ENCODE peak calls at places on chromosomes 2 and 18, in four cellular contexts. T, N, X and B are unnamed samples.

GRCh38 chr18:46148810-46149209 is 44.6 kb downstream of the HAUS1 start:
- DNase-seq in N (peak; percentile 68), T (no peak), X (peak; percentile 68), B (no peak)

GRCh38 chr18:57961876-57962505 is 82.0 kb upstream of the NEDD4L start:
- DNase-seq in N (no peak), X (no peak), T (no peak), B (no peak)

GRCh38 chr2:135820003-135820618 is 16.9 kb downstream of the LCT start:
- DNase-seq in X (peak; percentile 21), N (no peak), T (no peak), B (no peak)

GRCh38 chr2:201709747-201710146 is 11.3 kb upstream of the MPP4 start:
- DNase-seq in N (no peak), X (peak; percentile 21), T (no peak), B (no peak)

GRCh38 chr18:11859903-11860407 is 8.7 kb downstream of the CHMP1B start:
- DNase-seq in N (peak; percentile 67), T (peak; percentile 48), X (peak; percentile 52), B (no peak)

GRCh38 chr2:60267122-60267521 is 286.3 kb downstream of the BCL11A start:
- DNase-seq in X (no peak), N (no peak), T (no peak), B (no peak)

GRCh38 chr2:144642106-144642505 is 122.2 kb upstream of the ZEB2 start:
- DNase-seq in N (no peak), X (no peak), T (no peak), B (no peak)

GRCh38 chr2:102100371-102101096 is 42.0 kb upstream of the IL1R1 start:
- DNase-seq in X (peak; percentile 65), T (no peak), N (peak; percentile 98), B (no peak)

GRCh38 chr2:231597014-231597611 is 4.4 kb downstream of the TEX44 start:
- DNase-seq in X (peak; percentile 51), N (peak; percentile 25), T (no peak), B (no peak)

GRCh38 chr18:77366725-77367641 is 117.3 kb downstream of the GALR1 start:
- DNase-seq in N (peak; percentile 25), X (peak; percentile 2), T (no peak), B (no peak)